ENCODE peak calls at places on chromosomes 2 and 18, in seven cellular contexts. M is posterior cingulate gyrus; B is skeletal muscle cell; K is lower lobe of right lung; I is putamen; A is stimulated activated CD8-positive, alpha-beta memory T cell treated with anti-CD3 and anti-CD28 coated beads, Interleukin-4, amount 100 ng/mL, for 1 hour; Q is NCI-H460. W is an unnamed sample.

GRCh38 chr2:47250576-47251403 is 95.7 kb upstream of the STPG4 start:
- DNase-seq in M (no peak), B (no peak), K (no peak), I (no peak), A (no peak), Q (no peak), W (no peak)

GRCh38 chr2:96103906-96104861 is 12.2 kb downstream of the ADRA2B start:
- DNase-seq in M (no peak), B (no peak), K (peak; percentile 30), I (no peak), A (no peak), Q (no peak), W (peak; percentile 62)

GRCh38 chr2:132391381-132391780 is 25.2 kb upstream of the GPR39 start:
- DNase-seq in M (no peak), B (no peak), K (no peak), I (no peak), A (no peak), Q (no peak), W (no peak)

GRCh38 chr2:16933355-16933754 is 267.7 kb upstream of the CYRIA start:
- DNase-seq in M (no peak), B (no peak), K (no peak), I (no peak), A (no peak), Q (no peak), W (no peak)

GRCh38 chr2:143070688-143071087 is 58.5 kb upstream of the ARHGAP15 start:
- DNase-seq in M (no peak), B (no peak), K (no peak), I (no peak), A (no peak), Q (no peak), W (no peak)

GRCh38 chr2:25497862-25498407 is 156.2 kb upstream of the DNMT3A start:
- DNase-seq in M (no peak), B (no peak), K (no peak), I (peak; percentile 18), A (no peak), Q (no peak), W (no peak)

GRCh38 chr18:9619990-9620389 is 5.6 kb upstream of the PPP4R1 start:
- DNase-seq in M (no peak), B (no peak), K (peak; percentile 75), I (no peak), A (no peak), Q (no peak), W (peak; percentile 74)

GRCh38 chr18:75072672-75073371 is 136.1 kb downstream of the PTGR3 start:
- DNase-seq in M (no peak), B (no peak), K (no peak), I (no peak), A (no peak), Q (no peak), W (peak; percentile 82)

GRCh38 chr2:240922234-240922981 is 16.3 kb downstream of the CROCC2 start:
- DNase-seq in M (no peak), B (no peak), K (no peak), I (no peak), A (no peak), Q (no peak), W (peak; percentile 47)

GRCh38 chr2:19368760-19369159 is 10.3 kb upstream of the OSR1 start:
- DNase-seq in M (no peak), B (no peak), K (no peak), I (no peak), A (no peak), Q (no peak), W (no peak)

GRCh38 chr18:76258209-76258608 is 236.8 kb downstream of the ZNF516 start:
- DNase-seq in M (no peak), B (no peak), K (no peak), I (no peak), A (no peak), Q (no peak), W (no peak)

GRCh38 chr2:101474752-101475384 is at the start of gene RFX8:
- DNase-seq in M (peak; percentile 10), B (peak; percentile 84), K (no peak), I (no peak), A (peak; percentile 29), Q (no peak), W (no peak)

GRCh38 chr18:28905509-28905908 is 728.6 kb upstream of the CDH2 start:
- DNase-seq in M (no peak), B (peak; percentile 12), K (no peak), I (no peak), A (no peak), Q (no peak), W (no peak)

GRCh38 chr2:239607795-239608171 is 207.0 kb upstream of the HDAC4 start:
- DNase-seq in M (no peak), B (no peak), K (peak; percentile 43), I (no peak), A (no peak), Q (no peak), W (peak; percentile 74)

GRCh38 chr2:216695401-216695821 is at the start of gene IGFBP5:
- DNase-seq in M (peak; percentile 65), B (peak; percentile 76), K (peak; percentile 73), I (peak; percentile 71), A (no peak), Q (no peak), W (no peak)

GRCh38 chr2:209239585-209239938 is 184.3 kb upstream of the MAP2 start:
- DNase-seq in M (no peak), B (no peak), K (no peak), I (peak; percentile 34), A (no peak), Q (no peak), W (no peak)

GRCh38 chr2:65231892-65232477 is 4.4 kb downstream of the ACTR2 start:
- DNase-seq in M (no peak), B (peak; percentile 36), K (no peak), I (no peak), A (no peak), Q (no peak), W (no peak)

W was measured in spleen.